ENCODE peak calls at places on chromosomes 7 and 10, in nine cellular contexts. L, C, Z, T, B, O, Q, U and X are unnamed samples.

GRCh38 chr10:8056891-8057331 is 2.4 kb downstream of the GATA3 start:
- DNase-seq in L (no peak), C (no peak), Z (peak; percentile 79), T (peak; percentile 46), B (no peak), O (no peak), Q (no peak), U (no peak), X (no peak)

GRCh38 chr7:2641406-2642393 is 9.9 kb downstream of the TTYH3 start:
- DNase-seq in L (peak; percentile 72), C (peak; percentile 95), Z (peak; percentile 80), T (peak; percentile 94), B (peak; percentile 93), O (peak; percentile 89), Q (peak; percentile 71), U (peak; percentile 80), X (peak; percentile 96)

GRCh38 chr10:34698979-34699378 is 116.1 kb downstream of the PARD3 start:
- DNase-seq in L (no peak), C (peak; percentile 76), Z (no peak), T (no peak), B (peak; percentile 50), O (peak; percentile 77), Q (no peak), U (no peak), X (peak; percentile 71)

GRCh38 chr7:101702362-101702850 is 73.3 kb upstream of the MYL10 start:
- DNase-seq in L (peak; percentile 89), C (peak; percentile 39), Z (no peak), T (no peak), B (no peak), O (no peak), Q (no peak), U (no peak), X (no peak)

GRCh38 chr7:28865494-28866257 is 92.5 kb downstream of the TRIL start:
- DNase-seq in L (no peak), C (no peak), Z (no peak), T (no peak), B (no peak), O (peak; percentile 47), Q (no peak), U (no peak), X (peak; percentile 15)

GRCh38 chr10:76444034-76444800 is 1012.8 kb downstream of the LRMDA start:
- DNase-seq in L (no peak), C (peak; percentile 75), Z (no peak), T (no peak), B (no peak), O (no peak), Q (no peak), U (no peak), X (no peak)

GRCh38 chr7:92731327-92732063 is 104.9 kb downstream of the CDK6 start:
- DNase-seq in L (no peak), C (peak; percentile 52), Z (peak; percentile 22), T (no peak), B (no peak), O (no peak), Q (no peak), U (peak; percentile 20), X (peak; percentile 56)

GRCh38 chr10:93475871-93476270 is 6.3 kb downstream of the MYOF start:
- DNase-seq in L (peak; percentile 54), C (peak; percentile 74), Z (no peak), T (no peak), B (no peak), O (peak; percentile 63), Q (no peak), U (peak; percentile 62), X (peak; percentile 79)

GRCh38 chr10:43461950-43462349 is 25.0 kb downstream of the ZNF487 start:
- DNase-seq in L (no peak), C (peak; percentile 87), Z (peak; percentile 78), T (peak; percentile 86), B (peak; percentile 72), O (peak; percentile 58), Q (no peak), U (peak; percentile 88), X (no peak)

GRCh38 chr10:79229081-79229541 is 118.2 kb upstream of the PPIF start:
- DNase-seq in L (no peak), C (no peak), Z (no peak), T (no peak), B (no peak), O (no peak), Q (no peak), U (no peak), X (no peak)

GRCh38 chr7:18771834-18772566 is 276.5 kb downstream of the HDAC9 start:
- DNase-seq in L (no peak), C (peak; percentile 33), Z (no peak), T (no peak), B (no peak), O (peak; percentile 21), Q (no peak), U (no peak), X (no peak)

GRCh38 chr10:112471878-112472487 is 25.0 kb downstream of the VTI1A start:
- DNase-seq in L (no peak), C (peak; percentile 72), Z (peak; percentile 59), T (peak; percentile 49), B (peak; percentile 38), O (no peak), Q (no peak), U (peak; percentile 60), X (peak; percentile 42)

GRCh38 chr10:12187321-12187905 is 8.3 kb downstream of the NUDT5 start:
- DNase-seq in L (no peak), C (no peak), Z (no peak), T (no peak), B (no peak), O (no peak), Q (no peak), U (no peak), X (no peak)

GRCh38 chr7:102836206-102836938 is 76.4 kb upstream of the LRRC17 start:
- DNase-seq in L (no peak), C (peak; percentile 93), Z (no peak), T (no peak), B (peak; percentile 34), O (peak; percentile 78), Q (no peak), U (no peak), X (peak; percentile 48)

GRCh38 chr7:130814753-130815152 is 80.7 kb upstream of the KLF14 start:
- DNase-seq in L (no peak), C (peak; percentile 70), Z (no peak), T (peak; percentile 51), B (no peak), O (peak; percentile 23), Q (no peak), U (peak; percentile 35), X (no peak)

GRCh38 chr7:150421831-150422230 is 28.6 kb upstream of the GIMAP8 start:
- DNase-seq in L (no peak), C (no peak), Z (no peak), T (no peak), B (no peak), O (no peak), Q (no peak), U (no peak), X (no peak)

GRCh38 chr7:73918926-73919693 is 58.2 kb downstream of the TMEM270 start:
- DNase-seq in L (no peak), C (no peak), Z (no peak), T (peak; percentile 65), B (no peak), O (no peak), Q (no peak), U (no peak), X (no peak)

GRCh38 chr10:72107325-72108003 is 19.1 kb upstream of the SPOCK2 start:
- DNase-seq in L (no peak), C (peak; percentile 10), Z (peak; percentile 28), T (no peak), B (no peak), O (no peak), Q (no peak), U (no peak), X (peak; percentile 30)

GRCh38 chr7:90828601-90829000 is 232.5 kb downstream of the CDK14 start:
- DNase-seq in L (no peak), C (peak; percentile 59), Z (no peak), T (no peak), B (no peak), O (no peak), Q (no peak), U (no peak), X (no peak)

GRCh38 chr7:77415822-77416620 is at the start of gene GSAP:
- DNase-seq in L (peak; percentile 75), C (peak; percentile 70), Z (peak; percentile 91), T (peak; percentile 61), B (peak; percentile 83), O (no peak), Q (no peak), U (no peak), X (peak; percentile 31)

GRCh38 chr7:16212610-16213009 is 208.7 kb downstream of the CRPPA start:
- DNase-seq in L (peak; percentile 24), C (no peak), Z (no peak), T (no peak), B (no peak), O (no peak), Q (no peak), U (no peak), X (no peak)

GRCh38 chr10:11344550-11344949 is 266.9 kb downstream of the USP6NL start:
- DNase-seq in L (no peak), C (no peak), Z (peak; percentile 52), T (no peak), B (no peak), O (no peak), Q (no peak), U (no peak), X (no peak)

GRCh38 chr7:40793132-40793531 is 658.3 kb downstream of the SUGCT start:
- DNase-seq in L (no peak), C (peak; percentile 64), Z (no peak), T (no peak), B (no peak), O (peak; percentile 9), Q (no peak), U (no peak), X (peak; percentile 70)

GRCh38 chr7:20778063-20778721 is 8.5 kb downstream of the SP8 start:
- DNase-seq in L (no peak), C (peak; percentile 59), Z (peak; percentile 70), T (peak; percentile 94), B (peak; percentile 60), O (no peak), Q (no peak), U (peak; percentile 46), X (no peak)

GRCh38 chr7:71173955-71174354 is 42.0 kb downstream of the GALNT17 start:
- DNase-seq in L (no peak), C (peak; percentile 13), Z (no peak), T (no peak), B (no peak), O (no peak), Q (no peak), U (no peak), X (no peak)